ENCODE peak calls at places on chromosomes 1 and 21, in four cellular contexts. J is K562, C is A549, G is GM12878. H is an unnamed sample.

GRCh38 chr1:67832737-67833594 is at the start of gene GNG12:
- DNase-seq in J (peak), C (peak), G (no peak), H (no peak)

GRCh38 chr1:24895511-24895910 is 34.6 kb downstream of the RUNX3 start:
- DNase-seq in J (no peak), C (no peak), G (no peak), H (no peak)

GRCh38 chr1:84103197-84103992 is 40.7 kb upstream of the PRKACB start:
- DNase-seq in J (peak), C (peak), G (no peak), H (peak)

GRCh38 chr1:94379615-94380014 is 38.6 kb upstream of the ABCD3 start:
- DNase-seq in J (no peak), C (no peak), G (no peak), H (peak)

GRCh38 chr1:22334860-22335550 is 116.6 kb upstream of the ZBTB40 start:
- DNase-seq in J (no peak), C (no peak), G (no peak), H (peak)

GRCh38 chr1:16175610-16176553 is 20.0 kb upstream of the EPHA2 start:
- DNase-seq in J (peak), C (no peak), G (no peak), H (no peak)

GRCh38 chr1:172778461-172779455 is 119.9 kb downstream of the FASLG start:
- DNase-seq in J (no peak), C (no peak), G (peak), H (no peak)

GRCh38 chr1:31336687-31337467 is 36.0 kb downstream of the FABP3 start:
- DNase-seq in J (no peak), C (no peak), G (no peak), H (no peak)

GRCh38 chr1:61268546-61269243 is 186.3 kb downstream of the NFIA start:
- DNase-seq in J (no peak), C (no peak), G (no peak), H (no peak)

DNA sequence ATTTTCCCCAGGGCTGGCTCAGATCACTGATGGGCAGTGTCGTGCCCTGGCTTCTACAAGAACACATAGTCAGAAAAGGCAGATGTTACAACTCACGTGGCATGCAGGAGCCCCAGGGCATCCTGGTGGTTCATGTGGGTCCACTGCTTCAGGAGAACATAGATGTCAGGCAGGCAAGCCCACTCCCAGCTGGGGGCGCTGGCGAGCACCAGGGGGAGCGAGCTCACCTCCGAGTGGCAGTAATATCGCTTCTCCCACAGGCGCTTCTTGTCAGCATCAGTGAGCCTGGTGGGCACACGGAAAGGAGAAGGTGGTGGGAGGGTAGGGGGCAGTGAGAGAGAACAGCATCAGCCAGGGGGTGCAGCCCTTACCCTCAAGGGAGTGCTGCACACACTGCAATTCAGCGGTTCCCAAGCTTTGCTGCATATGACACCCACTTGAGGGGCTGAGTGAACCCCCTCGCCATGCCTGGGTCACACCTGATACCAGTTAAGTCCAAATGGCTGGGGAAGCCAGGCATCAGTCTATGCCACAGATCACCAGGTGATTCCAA is 34.3 kb upstream of the PPP1R15B start:
- DNase-seq in J (peak), C (peak), G (no peak), H (peak)
- TF ChIP-seq POLR2AphosphoS2 in J (no peak), C (no peak), G (no peak), H (no peak)

GRCh38 chr21:29145354-29145782 is 14.9 kb downstream of the MAP3K7CL start:
- DNase-seq in J (no peak), C (peak), G (no peak), H (peak)
- TF ChIP-seq HDAC2 in J (no peak), C (no peak), G (no peak), H (no peak)

DNA sequence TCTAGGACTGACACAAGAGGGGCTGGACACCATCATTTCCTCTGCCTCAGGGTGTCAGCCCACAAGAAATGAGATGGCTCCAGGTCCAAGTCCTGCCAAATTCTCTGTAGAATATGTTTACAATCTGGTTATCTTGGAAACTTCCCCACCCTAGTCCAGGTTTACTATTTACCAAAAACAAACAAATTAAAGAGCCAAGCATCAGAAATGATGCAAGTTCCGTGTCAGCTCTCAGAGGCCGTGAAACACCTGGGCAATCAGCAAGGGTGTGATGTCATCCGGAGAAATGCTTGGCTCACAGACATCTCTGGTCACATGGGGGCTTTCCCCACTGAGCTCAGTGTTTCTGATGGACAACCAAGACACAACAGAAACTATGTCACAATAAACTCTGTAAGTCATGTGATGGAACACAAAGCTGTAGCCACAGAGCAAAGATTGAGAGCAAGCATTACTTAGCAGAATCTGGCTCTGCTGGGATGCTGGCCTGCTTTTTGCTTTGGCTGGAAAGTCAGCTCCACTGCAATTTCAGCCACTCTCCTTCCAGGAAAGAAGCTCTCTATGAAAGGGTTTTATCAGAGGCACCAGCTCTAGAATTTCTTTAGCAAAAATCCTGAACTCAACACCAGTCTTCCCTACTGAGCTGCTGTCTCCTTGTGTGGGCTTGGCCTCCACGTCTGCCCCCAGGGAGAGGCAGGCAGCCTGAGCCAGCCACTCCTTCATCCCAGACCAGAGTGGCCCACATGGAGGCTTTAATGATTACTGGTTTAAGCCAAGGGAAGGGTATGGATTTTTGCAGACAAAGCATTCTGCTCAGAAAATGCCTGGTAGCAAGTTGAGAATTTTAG is 55.9 kb downstream of the NENF start:
- DNase-seq in J (no peak), C (peak), G (no peak), H (peak)
- TF ChIP-seq POLR2AphosphoS2 in J (no peak), C (no peak), G (no peak), H (no peak)

DNA sequence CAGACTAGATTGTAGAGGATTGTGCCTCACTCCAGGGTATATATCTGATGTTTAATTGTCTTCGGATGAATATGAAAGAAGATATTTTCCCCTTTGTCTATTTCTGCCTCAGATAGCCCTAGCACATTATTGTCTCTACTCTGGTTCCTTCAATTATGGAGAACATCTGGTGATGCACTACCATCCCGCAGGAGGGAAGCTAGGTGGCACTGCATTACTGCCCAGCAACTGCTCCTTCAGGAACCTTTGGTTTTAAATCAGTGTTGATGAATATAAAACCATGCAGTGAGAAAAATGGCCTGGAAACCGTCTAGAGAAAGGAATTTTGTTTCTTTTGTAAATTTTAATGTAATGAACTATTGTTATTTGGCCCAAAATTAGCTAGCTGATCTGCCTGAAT is 68.5 kb downstream of the GPR88 start:
- DNase-seq in J (no peak), C (no peak), G (no peak), H (no peak)
- TF ChIP-seq HDAC2 in J (no peak), C (no peak), G (no peak), H (no peak)

DNA sequence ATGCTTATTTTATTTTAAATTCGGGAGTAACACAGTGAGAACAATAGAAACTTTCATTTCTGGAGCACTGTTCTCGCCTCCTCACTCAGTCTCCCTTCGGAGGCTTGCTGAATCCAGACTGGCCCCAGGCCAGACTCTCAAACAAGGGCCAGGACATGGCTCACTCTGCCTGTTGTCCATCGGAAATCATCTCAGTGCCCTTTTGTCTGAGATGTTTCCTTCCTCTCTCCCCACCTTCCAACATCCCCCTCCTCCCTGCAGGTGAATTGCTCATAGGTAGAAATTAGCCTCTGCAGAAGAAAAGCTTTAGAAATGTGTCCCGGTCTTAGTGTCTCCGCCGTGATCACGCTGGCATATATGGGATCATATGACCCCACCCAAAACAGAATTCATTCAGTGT is 55.2 kb downstream of the ERG start:
- DNase-seq in J (no peak), C (no peak), G (no peak), H (no peak)
- TF ChIP-seq POLR2AphosphoS2 in J (no peak), C (no peak), G (no peak), H (no peak)

GRCh38 chr21:25398630-25399029 is 208.7 kb downstream of the MRPL39 start:
- DNase-seq in J (no peak), C (no peak), G (no peak), H (no peak)
- TF ChIP-seq HDAC2 in J (no peak), C (no peak), G (no peak), H (no peak)

GRCh38 chr1:37995773-37996379 is 6.1 kb upstream of the SF3A3 start:
- DNase-seq in J (no peak), C (no peak), G (no peak), H (no peak)
- TF ChIP-seq POLR2AphosphoS2 in J (no peak), C (no peak), G (no peak), H (no peak)

DNA sequence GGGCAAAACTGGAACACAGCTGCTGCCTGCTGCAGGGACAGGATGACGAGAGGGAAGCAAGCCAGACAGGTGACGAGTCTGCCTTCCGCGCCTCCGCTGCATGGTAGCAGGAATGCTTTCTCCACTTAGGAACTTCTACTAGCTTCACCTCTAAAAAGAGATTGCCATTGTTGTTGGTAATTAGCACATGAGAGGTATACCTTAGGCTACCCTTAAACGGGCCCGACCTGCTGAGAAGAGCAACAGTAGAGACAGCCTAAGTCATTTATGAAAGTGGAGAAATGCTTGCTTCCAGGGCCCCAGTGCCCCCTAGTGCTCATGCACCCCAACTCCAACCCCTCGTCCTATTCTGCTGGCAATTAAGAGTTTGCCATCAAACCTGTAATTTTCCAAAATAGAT is 96.9 kb upstream of the AKT3 start:
- DNase-seq in J (peak), C (no peak), G (no peak), H (no peak)
- TF ChIP-seq HDAC2 in J (no peak), C (no peak), G (no peak), H (no peak)

H was measured in HepG2.